ENCODE peak calls at places on chromosomes 12 and 14, in seven cellular contexts. G is HepG2, U is H1, I is SK-N-SH, Y is GM12891, Z is GM12892, N is GM12878. E is an unnamed sample.

GRCh38 chr14:44847910-44848309 is 113.8 kb downstream of the KLHL28 start:
- DNase-seq in N (no peak), Y (no peak), Z (no peak), G (no peak), I (no peak), U (no peak), E (no peak)

GRCh38 chr14:72636094-72636493 is 257.8 kb downstream of the DPF3 start:
- DNase-seq in Z (no peak), G (no peak), U (no peak), I (no peak), N (no peak), Y (no peak), E (no peak)

GRCh38 chr12:71797506-71797905 is 42.1 kb upstream of the TBC1D15 start:
- DNase-seq in G (no peak), I (no peak), U (no peak), N (no peak), Y (no peak), Z (no peak), E (no peak)

GRCh38 chr14:74671789-74672188 is 41.1 kb downstream of the AREL1 start:
- DNase-seq in I (no peak), G (no peak), U (no peak), Y (no peak), N (no peak), Z (no peak), E (no peak)

GRCh38 chr12:91769736-91770135 is 375.9 kb downstream of the BTG1 start:
- DNase-seq in I (no peak), U (no peak), Y (no peak), Z (no peak), N (no peak), G (no peak), E (no peak)

GRCh38 chr14:32710351-32711102 is 228.2 kb upstream of the NPAS3 start:
- DNase-seq in Z (no peak), I (no peak), N (no peak), Y (no peak), G (no peak), U (no peak), E (no peak)

GRCh38 chr12:69657376-69658137 is 41.5 kb downstream of the BEST3 start:
- DNase-seq in N (no peak), Y (no peak), G (peak), Z (no peak), I (no peak), U (no peak), E (peak)

GRCh38 chr12:1325666-1326065 is 268.7 kb downstream of the FBXL14 start:
- DNase-seq in U (no peak), N (no peak), Y (no peak), I (no peak), G (no peak), Z (no peak), E (no peak)

GRCh38 chr14:23127861-23128260 is 8.8 kb upstream of the CEBPE start:
- DNase-seq in Z (no peak), Y (no peak), N (no peak), G (no peak), I (no peak), U (no peak), E (no peak)

GRCh38 chr12:33605776-33606175 is 166.2 kb upstream of the SYT10 start:
- DNase-seq in G (peak), N (no peak), Z (no peak), U (no peak), Y (no peak), I (peak), E (no peak)

GRCh38 chr12:80019691-80020090 is 79.6 kb upstream of the OTOGL start:
- DNase-seq in I (no peak), Z (no peak), Y (no peak), N (no peak), G (no peak), U (no peak), E (no peak)

GRCh38 chr12:74889563-74890236 is 319.9 kb downstream of the KCNC2 start:
- DNase-seq in I (no peak), Z (no peak), N (no peak), G (no peak), Y (no peak), U (no peak), E (no peak)

GRCh38 chr14:96267916-96268315 is 11.9 kb downstream of the BDKRB1 start:
- DNase-seq in U (no peak), N (no peak), Y (no peak), Z (no peak), G (no peak), I (peak), E (no peak)

GRCh38 chr12:25670076-25671055 is 117.3 kb upstream of the LMNTD1 start:
- DNase-seq in Z (no peak), U (no peak), G (no peak), Y (no peak), I (no peak), N (no peak), E (no peak)

GRCh38 chr12:55935742-55936151 is 4.8 kb downstream of the DGKA start:
- DNase-seq in N (no peak), Z (no peak), Y (no peak), G (no peak), I (no peak), U (no peak), E (no peak)

GRCh38 chr14:105419305-105420091 is at the start of gene MTA1:
- DNase-seq in I (peak), Y (peak), G (peak), U (no peak), Z (peak), N (no peak), E (peak)

GRCh38 chr12:100141666-100141997 is 1.0 kb downstream of the BLTP3B start:
- DNase-seq in G (no peak), N (no peak), U (no peak), Z (no peak), Y (no peak), I (no peak), E (peak)

GRCh38 chr14:42421377-42422078 is 814.9 kb downstream of the LRFN5 start:
- DNase-seq in G (no peak), U (no peak), N (no peak), Y (no peak), Z (no peak), I (no peak), E (no peak)

GRCh38 chr12:53757095-53757770 is 5.5 kb upstream of the CISTR start:
- DNase-seq in Z (peak), U (peak), N (no peak), G (peak), I (peak), Y (peak), E (peak)

GRCh38 chr14:26839481-26839880 is 241.6 kb upstream of the NOVA1 start:
- DNase-seq in U (no peak), G (no peak), N (no peak), I (no peak), Y (no peak), Z (no peak), E (no peak)

GRCh38 chr14:101122114-101122854 is 218.8 kb upstream of the RTL1 start:
- DNase-seq in N (no peak), Y (no peak), U (peak), I (peak), Z (peak), G (no peak), E (no peak)

GRCh38 chr12:70448371-70448770 is 82.3 kb downstream of the KCNMB4 start:
- DNase-seq in I (no peak), Z (no peak), Y (no peak), U (no peak), G (no peak), N (no peak), E (no peak)

GRCh38 chr14:23439107-23439835 is 3.8 kb upstream of the MYH7 start:
- DNase-seq in Y (no peak), G (no peak), Z (no peak), I (no peak), N (no peak), U (peak), E (no peak)

GRCh38 chr12:38053655-38054464 is 262.7 kb upstream of the ALG10B start:
- DNase-seq in I (peak), U (no peak), N (no peak), Z (no peak), G (peak), Y (no peak), E (peak)

GRCh38 chr12:55933158-55933798 is 2.3 kb downstream of the DGKA start:
- DNase-seq in Z (no peak), N (no peak), I (no peak), U (no peak), G (no peak), Y (no peak), E (no peak)

DNA sequence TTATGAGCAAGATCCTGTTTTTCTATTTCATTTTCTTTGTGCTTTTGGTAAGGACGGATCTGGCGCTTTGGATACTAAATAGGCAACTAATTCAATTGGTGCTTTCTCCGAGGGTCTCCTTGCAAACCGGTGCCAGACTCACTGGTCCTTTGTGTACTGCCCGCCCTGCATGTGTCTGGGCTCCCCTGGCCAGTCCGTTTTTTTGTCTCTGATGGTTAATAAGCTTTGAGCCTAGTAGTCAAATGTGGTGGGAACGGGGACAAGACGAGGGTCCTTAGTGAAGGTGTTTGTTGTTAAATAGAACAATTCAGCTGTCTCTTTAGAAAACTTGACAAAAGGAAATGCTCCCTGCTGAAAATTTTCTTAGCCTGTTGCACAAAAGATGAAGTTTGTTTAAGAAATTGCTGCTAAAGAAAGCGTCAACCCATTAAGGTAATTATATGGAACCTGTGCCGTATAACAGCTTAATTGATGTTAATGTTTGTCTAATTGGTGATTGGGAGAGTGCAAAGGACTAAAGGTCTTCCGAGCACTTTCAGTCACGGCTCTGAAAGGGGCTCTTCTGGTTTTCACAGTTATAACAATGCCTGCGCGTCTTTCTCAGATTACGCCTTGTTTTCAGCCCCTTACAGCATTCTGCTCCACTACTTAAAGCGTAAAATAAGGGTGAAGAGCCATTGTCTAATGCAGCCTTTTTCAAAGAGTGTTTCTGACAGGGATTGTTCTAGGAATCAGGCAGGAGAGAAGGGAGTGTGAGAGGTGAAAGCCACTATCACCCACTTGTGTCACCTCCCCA is 537.4 kb downstream of the PRKD1 start:
- DNase-seq in Y (no peak), U (no peak), I (no peak), G (no peak), N (no peak), Z (no peak), E (no peak)
- TF ChIP-seq TAF1 in Y (no peak), U (no peak), I (no peak), G (no peak), N (no peak), Z (no peak), E (no peak)

DNA sequence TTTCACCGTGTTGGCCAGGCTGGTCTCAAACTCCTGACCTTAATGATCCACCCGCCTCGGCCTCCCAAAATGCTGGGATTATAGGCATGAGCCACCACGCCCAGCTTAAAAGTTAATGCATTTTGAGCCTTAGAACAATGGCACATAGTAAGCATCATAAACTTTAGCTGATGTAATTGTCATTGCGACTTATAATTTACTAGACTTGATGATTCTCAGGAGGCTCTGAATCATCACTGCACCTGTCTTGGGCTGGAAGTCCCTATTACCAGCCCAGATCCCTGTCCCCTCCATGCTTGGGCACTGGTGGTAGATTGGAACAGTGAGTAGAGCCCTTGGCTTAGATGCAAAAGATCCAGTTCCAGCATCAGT is 26.1 kb downstream of the KMT5A start:
- DNase-seq in N (no peak), Z (no peak), U (no peak), I (no peak), Y (no peak), G (no peak), E (peak)
- TF ChIP-seq TAF1 in N (no peak), Z (no peak), U (no peak), I (no peak), Y (no peak), G (no peak), E (no peak)

GRCh38 chr12:17928708-17929366 is 161.2 kb downstream of the RERGL start:
- DNase-seq in Y (no peak), U (no peak), I (no peak), N (no peak), Z (no peak), G (peak), E (no peak)
- TF ChIP-seq TAF1 in Y (no peak), U (no peak), I (no peak), N (no peak), Z (no peak), G (no peak), E (no peak)

GRCh38 chr14:97402279-97402678 is 605.1 kb downstream of the VRK1 start:
- DNase-seq in Z (no peak), U (no peak), I (no peak), N (no peak), Y (no peak), G (no peak), E (no peak)
- TF ChIP-seq TAF1 in Z (no peak), U (no peak), I (no peak), N (no peak), Y (no peak), G (no peak), E (no peak)

DNA sequence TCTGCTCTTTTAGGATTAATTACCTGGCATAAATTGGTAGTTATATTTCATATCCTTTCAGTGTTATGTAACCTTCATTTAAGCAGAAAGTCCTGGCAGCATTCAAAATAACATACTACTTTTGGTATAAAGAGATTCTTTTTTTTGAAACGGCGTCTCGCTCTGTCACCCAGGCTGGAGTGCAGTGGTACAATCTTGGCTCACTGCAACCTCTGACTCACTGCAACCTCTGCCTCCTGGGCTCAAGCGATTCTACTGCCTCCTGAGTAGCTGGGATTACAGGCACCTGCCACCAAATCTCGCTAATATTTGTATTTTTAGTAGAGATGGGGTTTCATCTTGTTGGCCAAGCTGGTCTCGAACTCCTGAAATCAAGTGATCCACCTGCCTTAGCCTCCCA is 9.2 kb downstream of the KTN1 start:
- DNase-seq in U (no peak), N (no peak), Z (no peak), I (no peak), G (no peak), Y (no peak), E (no peak)
- TF ChIP-seq TAF1 in U (no peak), N (no peak), Z (no peak), I (no peak), G (no peak), Y (no peak), E (no peak)

DNA sequence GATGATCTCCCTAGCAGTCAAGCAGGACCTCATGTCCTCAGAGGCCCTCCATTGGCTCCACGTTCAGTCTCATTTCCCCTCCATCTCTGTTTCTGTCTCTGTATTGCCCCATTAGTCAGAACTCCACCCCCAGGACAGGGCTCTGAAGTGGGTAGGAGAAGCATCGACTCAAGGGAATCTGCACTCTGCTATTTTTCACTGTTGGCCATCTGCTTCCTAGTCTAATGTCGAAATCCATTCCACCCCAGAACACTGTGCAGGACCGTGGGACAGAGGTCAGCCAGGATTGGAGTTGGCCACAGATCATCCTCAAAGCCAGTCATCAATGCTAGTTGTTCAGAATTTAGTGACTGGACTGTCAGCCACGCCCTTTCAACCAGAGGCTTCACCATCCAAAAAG is 10.1 kb downstream of the KRT77 start:
- DNase-seq in N (no peak), G (no peak), Y (no peak), I (no peak), Z (no peak), U (no peak), E (no peak)
- TF ChIP-seq TAF1 in N (no peak), G (no peak), Y (no peak), I (no peak), Z (no peak), U (no peak), E (no peak)

GRCh38 chr12:89305373-89305772 is 46.9 kb downstream of the DUSP6 start:
- DNase-seq in I (no peak), Y (no peak), G (no peak), Z (no peak), N (no peak), U (no peak), E (no peak)
- TF ChIP-seq TAF1 in I (no peak), Y (no peak), G (no peak), Z (no peak), N (no peak), U (no peak), E (no peak)